ENCODE peak calls at places on chromosomes 7 and 10, in four cellular contexts. Q, P, Z and C are unnamed samples. For H3K36me3, the result is how much of the 10 kb centered on the place peaks cover.

GRCh38 chr10:29862926-29863614 is 196.3 kb downstream of the JCAD start:
- DNase-seq in Z (no peak), Q (peak), P (peak), C (peak)

GRCh38 chr10:29811751-29812427 is 177.1 kb upstream of the SVIL start:
- DNase-seq in P (peak), Q (peak), Z (no peak), C (peak)

GRCh38 chr10:101550965-101551364 is 37.1 kb downstream of the POLL start:
- DNase-seq in Z (no peak), Q (no peak), P (no peak), C (no peak)

GRCh38 chr7:53602817-53603418 is 567.5 kb downstream of the POM121L12 start:
- DNase-seq in Q (no peak), P (peak), Z (no peak), C (no peak)

GRCh38 chr7:30727061-30727945 is 24.6 kb upstream of the INMT start:
- DNase-seq in P (no peak), Q (peak), Z (no peak), C (peak)

GRCh38 chr7:16098585-16099179 is 322.7 kb downstream of the CRPPA start:
- DNase-seq in Q (peak), Z (peak), P (no peak), C (peak)

GRCh38 chr10:98331888-98332287 is 63.9 kb upstream of the LOXL4 start:
- DNase-seq in Z (peak), P (peak), Q (peak), C (no peak)

GRCh38 chr10:70115948-70116682 is 16.5 kb downstream of the AIFM2 start:
- DNase-seq in Q (peak), P (peak), Z (peak), C (peak)

GRCh38 chr7:298375-298702 is 8.4 kb downstream of the FOXL3 start:
- DNase-seq in Z (no peak), Q (no peak), P (no peak), C (no peak)

GRCh38 chr7:114820993-114821945 is 100.6 kb upstream of the MDFIC start:
- DNase-seq in P (no peak), Q (peak), Z (no peak), C (peak)

GRCh38 chr7:71145906-71146901 is 14.3 kb downstream of the GALNT17 start:
- DNase-seq in Z (no peak), Q (no peak), P (no peak), C (no peak)

GRCh38 chr10:31017534-31018361 is 13.9 kb downstream of the ZNF438 start:
- DNase-seq in Z (no peak), P (no peak), Q (no peak), C (no peak)

GRCh38 chr7:17159500-17160037 is 138.9 kb upstream of the AHR start:
- DNase-seq in Z (no peak), Q (no peak), P (no peak), C (no peak)

GRCh38 chr7:138388673-138389491 is 71.2 kb upstream of the TRIM24 start:
- DNase-seq in P (peak), Z (no peak), Q (no peak), C (no peak)

GRCh38 chr10:79491171-79491835 is 21.0 kb upstream of the EIF5AL1 start:
- DNase-seq in Q (no peak), Z (no peak), P (no peak), C (no peak)

GRCh38 chr10:51341216-51341615 is 266.9 kb downstream of the PRKG1 start:
- DNase-seq in P (peak), Z (no peak), Q (peak), C (no peak)

GRCh38 chr7:130486114-130486962 is 5.5 kb upstream of the MEST start:
- DNase-seq in Z (peak), Q (no peak), P (no peak), C (no peak)

GRCh38 chr10:15227611-15228372 is 59.3 kb upstream of the NMT2 start:
- DNase-seq in P (no peak), Q (peak), Z (no peak), C (peak)

GRCh38 chr7:55254242-55254595 is 110.9 kb upstream of the LANCL2 start:
- DNase-seq in Q (no peak), P (no peak), Z (no peak), C (no peak)

GRCh38 chr10:1779796-1780195 is 42.5 kb upstream of the ADARB2 start:
- DNase-seq in Z (no peak), Q (no peak), P (no peak), C (no peak)

GRCh38 chr10:93154531-93154930 is 80.8 kb downstream of the CYP26A1 start:
- DNase-seq in Q (peak), P (peak), Z (no peak), C (no peak)

GRCh38 chr7:113285411-113285810 is 167.1 kb upstream of the SMIM30 start:
- DNase-seq in Z (peak), P (peak), Q (peak), C (no peak)

GRCh38 chr10:109156396-109156795 is 766.9 kb downstream of the XPNPEP1 start:
- DNase-seq in P (no peak), Z (no peak), Q (no peak), C (no peak)

GRCh38 chr10:43076876-43077420 is at the start of gene RET:
- DNase-seq in Q (peak), Z (peak), P (peak), C (peak)
- H3K4me3 ChIP-seq in Q (peak), Z (peak), P (peak), C (peak)

GRCh38 chr10:114501650-114502049 is 97.3 kb upstream of the AFAP1L2 start:
- DNase-seq in Z (no peak), P (no peak), Q (no peak), C (no peak)

GRCh38 chr10:114499120-114499519 is 94.8 kb upstream of the AFAP1L2 start:
- DNase-seq in P (no peak), Z (no peak), Q (no peak), C (no peak)

GRCh38 chr10:114500643-114501042 is 96.3 kb upstream of the AFAP1L2 start:
- DNase-seq in P (no peak), Q (no peak), Z (no peak), C (no peak)

GRCh38 chr10:114498413-114499111 is 94.3 kb upstream of the AFAP1L2 start:
- DNase-seq in P (no peak), Q (no peak), Z (no peak), C (no peak)

GRCh38 chr10:114499630-114500190 is 95.4 kb upstream of the AFAP1L2 start:
- DNase-seq in Q (no peak), P (peak), Z (no peak), C (no peak)
- H3K9ac ChIP-seq in Q (no peak), P (peak), Z (no peak), C (no peak)

DNA sequence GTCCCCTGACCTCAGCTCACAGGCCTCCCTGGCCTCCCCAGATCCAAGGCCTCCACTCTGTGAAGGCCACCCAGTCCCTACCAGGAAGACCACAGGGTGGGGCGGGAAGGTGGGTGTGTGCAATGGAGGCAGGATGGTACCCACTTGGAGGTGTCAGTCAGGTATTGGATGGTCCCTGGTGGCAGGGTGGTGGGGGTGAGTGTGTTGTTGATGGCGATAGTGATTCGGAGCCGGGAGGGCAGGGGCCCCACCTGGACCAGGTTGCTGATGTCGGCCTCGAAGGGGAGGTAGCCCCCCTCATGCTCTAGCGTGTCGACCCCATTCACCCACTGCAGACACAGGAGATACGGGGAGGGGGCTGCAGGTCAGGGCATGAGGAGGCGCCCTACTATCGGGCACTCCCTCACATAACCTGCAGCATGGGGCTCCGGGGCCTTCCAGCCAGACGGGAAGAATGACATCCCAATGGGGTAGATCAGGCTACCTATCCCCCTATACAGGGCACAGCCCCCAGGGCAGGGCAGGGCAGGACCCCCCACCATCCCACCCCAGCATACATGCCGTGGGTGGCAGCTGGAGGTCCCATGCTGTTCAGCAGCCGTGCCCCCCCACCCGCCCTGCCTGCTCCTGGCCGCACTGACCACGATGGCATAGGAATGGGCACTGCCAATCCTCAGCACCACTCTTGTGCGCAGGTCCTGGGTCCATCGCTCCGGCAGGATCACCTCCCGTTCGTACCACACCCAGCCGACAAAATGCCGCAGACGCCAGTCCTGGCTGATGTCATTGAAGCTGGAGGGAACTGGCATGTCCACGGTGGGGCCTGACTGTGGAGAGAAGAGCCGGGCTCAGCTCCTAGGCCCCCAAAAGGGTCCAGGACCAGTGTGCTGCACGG is 2.2 kb downstream of the GUSB start:
- DNase-seq in Q (no peak), Z (no peak), P (no peak), C (no peak)
- H3K36me3 ChIP-seq in Q (under half), Z (under half), P (under half), C (under half)

GRCh38 chr7:66804001-66804400 is 63.5 kb downstream of the RABGEF1 start:
- DNase-seq in Z (no peak), P (no peak), Q (peak), C (no peak)
- H3K4me3 ChIP-seq in Z (no peak), P (no peak), Q (no peak), C (no peak)

GRCh38 chr10:4806534-4806933 is 19.5 kb upstream of the AKR1E2 start:
- DNase-seq in Z (no peak), P (no peak), Q (no peak), C (no peak)
- H3K9ac ChIP-seq in Z (no peak), P (no peak), Q (no peak), C (no peak)